ENCODE peak calls at places on chromosomes 7 and 10, in six cellular contexts. A, G, M, I, U and Z are unnamed samples.

GRCh38 chr10:46556515-46557318 is at the start of gene GPRIN2:
- DNase-seq in M (peak), I (peak), U (no peak), G (no peak), A (peak), Z (peak)

GRCh38 chr10:129741280-129741977 is 222.6 kb downstream of the EBF3 start:
- DNase-seq in G (no peak), U (no peak), A (peak), I (no peak), M (no peak), Z (no peak)

GRCh38 chr10:43453266-43453831 is 16.4 kb downstream of the ZNF487 start:
- DNase-seq in I (no peak), U (peak), G (no peak), M (no peak), A (no peak), Z (no peak)

GRCh38 chr10:129717816-129718547 is 246.1 kb downstream of the EBF3 start:
- DNase-seq in M (no peak), G (no peak), A (no peak), U (no peak), I (no peak), Z (no peak)

GRCh38 chr7:42170724-42171123 is 66.3 kb downstream of the GLI3 start:
- DNase-seq in G (peak), M (no peak), I (no peak), U (no peak), A (no peak), Z (no peak)

GRCh38 chr7:139557857-139558581 is 34.5 kb downstream of the CLEC2L start:
- DNase-seq in G (no peak), U (peak), M (peak), I (no peak), A (peak), Z (peak)

GRCh38 chr7:104096683-104097082 is 107.2 kb upstream of the RELN start:
- DNase-seq in I (peak), A (no peak), U (no peak), M (peak), G (peak), Z (peak)

GRCh38 chr10:22648547-22648961 is 65.8 kb downstream of the PIP4K2A start:
- DNase-seq in A (no peak), M (peak), U (peak), G (peak), I (no peak), Z (peak)

GRCh38 chr10:99360935-99361334 is 31.8 kb downstream of the CNNM1 start:
- DNase-seq in G (no peak), I (no peak), U (no peak), A (no peak), M (no peak), Z (peak)

GRCh38 chr10:80477813-80478212 is 23.7 kb downstream of the TSPAN14 start:
- DNase-seq in G (peak), U (peak), A (no peak), I (no peak), M (peak), Z (peak)

GRCh38 chr10:27884185-27884630 is 114.7 kb downstream of the ODAD2 start:
- DNase-seq in G (no peak), A (no peak), M (no peak), U (no peak), I (no peak), Z (no peak)

GRCh38 chr7:22884911-22885823 is 62.5 kb upstream of the TOMM7 start:
- DNase-seq in M (no peak), G (peak), I (no peak), A (no peak), U (peak), Z (no peak)

GRCh38 chr10:113978802-113979201 is 64.9 kb upstream of the ADRB1 start:
- DNase-seq in M (no peak), I (no peak), G (no peak), U (no peak), A (no peak), Z (no peak)

GRCh38 chr7:69722836-69723235 is 124.6 kb downstream of the AUTS2 start:
- DNase-seq in M (peak), I (no peak), U (no peak), G (no peak), A (no peak), Z (no peak)

GRCh38 chr7:157674715-157675426 is 338.1 kb downstream of the DNAJB6 start:
- DNase-seq in U (no peak), G (no peak), I (no peak), M (no peak), A (peak), Z (no peak)

GRCh38 chr10:29735628-29736324 is 101.0 kb upstream of the SVIL start:
- DNase-seq in A (peak), I (peak), G (peak), U (peak), M (peak), Z (peak)

GRCh38 chr7:41869091-41869490 is 166.2 kb upstream of the INHBA start:
- DNase-seq in A (no peak), M (no peak), U (peak), G (peak), I (no peak), Z (no peak)

GRCh38 chr7:98779800-98780199 is 90.0 kb downstream of the TMEM130 start:
- DNase-seq in I (no peak), M (peak), G (no peak), U (no peak), A (no peak), Z (no peak)

GRCh38 chr7:137585591-137585990 is 242.1 kb upstream of the PTN start:
- DNase-seq in I (peak), A (no peak), M (no peak), U (no peak), G (no peak), Z (peak)

GRCh38 chr10:11505636-11506035 is 105.8 kb downstream of the USP6NL start:
- DNase-seq in U (no peak), A (no peak), I (peak), M (no peak), G (no peak), Z (no peak)

GRCh38 chr7:4273566-4274230 is 408.4 kb upstream of the FOXK1 start:
- DNase-seq in M (no peak), U (no peak), I (no peak), G (no peak), A (no peak), Z (no peak)

GRCh38 chr7:78033428-78033827 is 234.9 kb downstream of the PHTF2 start:
- DNase-seq in I (no peak), M (no peak), U (no peak), G (no peak), A (no peak), Z (no peak)

GRCh38 chr7:2018786-2019692 is 213.7 kb downstream of the MAD1L1 start:
- DNase-seq in I (no peak), M (peak), G (peak), A (no peak), U (peak), Z (peak)

GRCh38 chr7:30428586-30429530 is 49.7 kb downstream of the NOD1 start:
- DNase-seq in U (no peak), I (no peak), G (no peak), A (peak), M (peak), Z (no peak)

GRCh38 chr10:106956216-106956915 is 208.1 kb downstream of the SORCS1 start:
- DNase-seq in U (no peak), A (no peak), G (no peak), M (no peak), I (no peak), Z (peak)

GRCh38 chr7:4842302-4843064 is 19.3 kb downstream of the PAPOLB start:
- DNase-seq in I (no peak), G (peak), M (no peak), U (peak), A (no peak), Z (no peak)

GRCh38 chr7:27271384-27271783 is 28.8 kb downstream of the EVX1 start:
- DNase-seq in M (peak), A (no peak), U (no peak), G (no peak), I (no peak), Z (no peak)

GRCh38 chr7:153537271-153537670 is 514.9 kb upstream of the DPP6 start:
- DNase-seq in A (no peak), G (no peak), U (no peak), I (no peak), M (no peak), Z (no peak)

GRCh38 chr7:157366722-157367121 is 29.9 kb downstream of the DNAJB6 start:
- DNase-seq in A (no peak), G (no peak), M (no peak), U (no peak), I (no peak), Z (no peak)

GRCh38 chr7:114700267-114700666 is 221.6 kb upstream of the MDFIC start:
- DNase-seq in I (no peak), A (no peak), U (no peak), M (no peak), G (no peak), Z (no peak)

GRCh38 chr7:5598769-5599371 is 175.2 kb upstream of the TNRC18 start:
- DNase-seq in G (no peak), A (peak), U (no peak), M (peak), I (no peak), Z (peak)

GRCh38 chr10:484441-484924 is 205.0 kb downstream of the DIP2C start:
- DNase-seq in A (peak), M (no peak), U (peak), G (peak), I (no peak), Z (no peak)

GRCh38 chr7:63927261-63927660 is 71.4 kb upstream of the ZNF722 start:
- DNase-seq in U (no peak), M (no peak), A (no peak), G (no peak), I (no peak), Z (no peak)

GRCh38 chr10:110392860-110393732 is 88.4 kb upstream of the SMNDC1 start:
- DNase-seq in U (peak), G (peak), I (no peak), A (no peak), M (no peak), Z (peak)

GRCh38 chr7:31099451-31100444 is 47.6 kb downstream of the ADCYAP1R1 start:
- DNase-seq in M (no peak), A (peak), G (no peak), I (no peak), U (no peak), Z (no peak)

GRCh38 chr7:70035955-70036354 is 437.7 kb downstream of the AUTS2 start:
- DNase-seq in A (no peak), I (no peak), G (no peak), U (no peak), M (no peak), Z (no peak)

GRCh38 chr10:102450374-102451104 is 804 bp downstream of the C10orf95 start:
- DNase-seq in I (peak), U (peak), G (peak), M (peak), A (peak), Z (peak)
- H3K23ac ChIP-seq in I (peak), U (no peak), G (peak), M (no peak), A (no peak), Z (peak)

DNA sequence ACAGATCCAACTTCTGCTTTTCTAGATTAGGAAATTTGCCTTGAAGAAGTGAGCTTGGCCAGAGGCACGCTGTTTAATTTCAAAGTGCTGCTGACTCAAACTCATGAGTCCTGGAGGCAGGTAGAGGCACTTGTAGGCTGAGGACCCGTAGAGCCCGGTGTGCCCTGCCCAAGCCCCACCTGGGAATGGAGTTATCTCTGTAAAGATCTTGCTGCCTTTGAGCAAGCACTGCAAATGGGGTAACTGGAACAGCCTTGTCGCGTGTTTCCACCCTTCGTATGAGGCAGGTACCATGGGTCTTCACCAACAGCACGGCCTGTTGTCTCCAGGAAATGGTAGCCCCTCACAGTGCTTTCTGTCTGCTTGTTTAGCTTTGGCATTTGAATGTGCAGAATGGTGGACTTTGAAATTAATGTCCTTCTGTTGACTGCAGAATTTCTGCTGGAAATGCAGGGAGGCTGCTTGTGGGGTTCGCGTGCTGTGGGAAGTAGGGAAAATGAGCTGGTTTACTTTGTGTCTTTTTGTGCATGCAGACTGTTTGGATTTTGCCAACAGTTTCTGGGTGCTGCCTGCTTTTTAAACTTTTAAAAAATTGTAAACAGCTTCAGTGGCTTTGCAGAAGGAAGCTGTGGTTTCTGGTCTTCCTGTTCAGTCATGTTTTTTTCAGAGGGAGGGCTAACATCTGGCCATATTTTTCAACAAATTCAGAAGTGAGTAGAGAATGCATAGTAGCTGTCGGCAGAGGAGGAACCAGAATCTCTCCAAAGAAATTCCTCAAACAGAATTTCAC is 27.2 kb downstream of the CCM2 start:
- DNase-seq in I (no peak), M (peak), A (no peak), U (peak), G (peak), Z (no peak)
- H3K23ac ChIP-seq in I (no peak), M (no peak), A (no peak), U (no peak), G (peak), Z (no peak)

GRCh38 chr10:3648179-3648975 is 136.6 kb downstream of the KLF6 start:
- DNase-seq in M (no peak), U (no peak), G (no peak), I (no peak), A (no peak), Z (no peak)
- H3K23ac ChIP-seq in M (no peak), U (no peak), G (no peak), I (peak), A (no peak), Z (no peak)

GRCh38 chr10:31204090-31204489 is 114.9 kb upstream of the ZEB1 start:
- DNase-seq in A (no peak), U (peak), G (peak), I (no peak), M (no peak), Z (no peak)
- H3K23ac ChIP-seq in A (no peak), U (no peak), G (no peak), I (no peak), M (no peak), Z (no peak)

DNA sequence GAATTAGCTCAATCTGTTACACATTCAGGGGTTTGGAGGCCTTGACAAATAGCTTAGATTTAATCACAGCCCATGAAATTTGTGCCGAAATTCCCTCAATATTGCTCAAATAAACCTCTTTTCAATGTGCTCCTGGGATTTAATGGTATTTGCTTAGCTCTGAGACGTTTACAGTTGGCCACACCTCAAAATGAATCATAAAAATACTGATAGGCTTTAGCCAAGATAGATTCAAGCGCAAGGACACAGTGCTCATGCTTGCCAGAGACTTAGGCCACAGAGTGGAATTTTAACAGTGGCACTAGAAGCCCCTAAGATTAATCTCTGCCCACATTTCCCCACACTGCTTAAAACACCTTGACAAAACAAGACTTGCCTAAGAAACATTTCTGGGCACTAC is 2.3 kb upstream of the SEMA3C start:
- DNase-seq in G (no peak), A (no peak), U (no peak), M (no peak), I (no peak), Z (no peak)
- H3K23ac ChIP-seq in G (no peak), A (no peak), U (no peak), M (no peak), I (no peak), Z (no peak)

GRCh38 chr10:86759073-86759672 is 2.8 kb downstream of the BMPR1A start:
- DNase-seq in I (no peak), A (no peak), M (no peak), U (peak), G (peak), Z (no peak)
- H3K23ac ChIP-seq in I (no peak), A (no peak), M (no peak), U (no peak), G (peak), Z (no peak)

GRCh38 chr7:12821746-12822145 is 134.3 kb downstream of the ARL4A start:
- DNase-seq in U (no peak), G (no peak), I (no peak), M (no peak), A (no peak), Z (no peak)
- H3K23ac ChIP-seq in U (no peak), G (no peak), I (no peak), M (no peak), A (no peak), Z (no peak)

DNA sequence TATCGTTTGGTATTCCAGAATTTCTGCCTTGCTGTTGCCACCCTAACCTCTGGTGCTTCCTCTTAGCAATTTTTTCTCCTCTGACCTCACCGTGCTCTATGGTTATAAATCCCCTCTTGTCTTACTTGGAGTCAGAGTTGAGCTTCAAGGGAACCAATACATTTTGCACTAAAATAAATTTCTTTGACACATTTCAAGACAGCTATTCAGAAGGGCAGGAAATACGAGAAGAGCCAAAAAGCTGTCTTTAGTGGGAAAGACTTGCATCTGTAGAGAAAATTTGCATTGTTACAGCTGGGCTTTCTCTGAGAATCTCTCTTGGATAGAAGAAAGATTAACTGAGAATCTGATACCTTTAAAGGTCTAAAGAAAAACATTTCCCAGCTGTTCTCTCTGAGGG is 14.5 kb upstream of the AKR1C2 start:
- DNase-seq in A (no peak), I (no peak), G (no peak), U (no peak), M (no peak), Z (no peak)
- H3K23ac ChIP-seq in A (no peak), I (no peak), G (no peak), U (no peak), M (no peak), Z (no peak)

GRCh38 chr7:149875396-149875795 is 1.6 kb downstream of the ATP6V0E2 start:
- DNase-seq in M (no peak), I (no peak), U (no peak), G (no peak), A (peak), Z (no peak)
- H3K23ac ChIP-seq in M (no peak), I (no peak), U (no peak), G (no peak), A (no peak), Z (no peak)

DNA sequence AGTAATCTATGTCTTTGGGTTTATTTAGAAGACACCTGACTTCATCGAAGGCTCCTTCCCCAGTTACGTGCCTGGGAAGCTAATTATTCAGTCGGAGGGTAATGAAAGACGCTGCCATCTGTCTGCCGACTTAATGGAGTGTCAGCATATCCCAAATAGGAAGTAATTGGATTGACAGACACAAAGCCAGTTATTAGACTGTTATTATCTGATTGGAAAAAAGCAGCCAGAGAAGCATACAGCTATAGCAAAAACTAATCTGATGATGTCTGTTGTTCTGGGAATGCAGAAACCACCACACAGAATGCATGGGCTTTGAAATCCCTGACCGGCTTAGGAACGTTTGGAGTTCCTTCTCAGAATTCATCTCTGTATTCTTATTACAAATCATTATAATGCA is 330.4 kb upstream of the LRGUK start:
- DNase-seq in M (no peak), G (no peak), U (no peak), A (no peak), I (no peak), Z (no peak)
- H3K23ac ChIP-seq in M (no peak), G (no peak), U (no peak), A (no peak), I (no peak), Z (no peak)